ENCODE peak calls at places on chromosomes 1 and 21, in seven cellular contexts. B is choroid plexus epithelial cell, O is heart right ventricle, Z is AG04450, X is PC-9, M is pancreas, S is foreskin fibroblast. N is an unnamed sample.

GRCh38 chr1:36467708-36468455 is 3.7 kb upstream of the MRPS15 start:
- DNase-seq in B (no peak), O (no peak), Z (no peak), X (no peak), M (no peak), S (no peak), N (no peak)

GRCh38 chr1:32201011-32201855 is 838 bp downstream of the CCDC28B start:
- DNase-seq in B (peak), O (peak), Z (no peak), X (no peak), M (peak), S (peak), N (no peak)

GRCh38 chr1:63946866-63947491 is 173.2 kb downstream of the ROR1 start:
- DNase-seq in B (peak), O (peak), Z (no peak), X (no peak), M (peak), S (peak), N (no peak)

GRCh38 chr1:13728104-13728503 is 28.1 kb downstream of the PRDM2 start:
- DNase-seq in B (no peak), O (no peak), Z (no peak), X (no peak), M (no peak), S (no peak), N (no peak)

GRCh38 chr1:65946960-65947359 is 154.3 kb downstream of the PDE4B start:
- DNase-seq in B (no peak), O (no peak), Z (no peak), X (no peak), M (no peak), S (peak), N (no peak)

GRCh38 chr1:118947790-118948189 is 40.4 kb downstream of the TBX15 start:
- DNase-seq in B (peak), O (no peak), Z (no peak), X (no peak), M (no peak), S (peak), N (no peak)

GRCh38 chr1:172779501-172779900 is 120.6 kb downstream of the FASLG start:
- DNase-seq in B (peak), O (no peak), Z (no peak), X (no peak), M (no peak), S (peak), N (no peak)

GRCh38 chr1:65830306-65830705 is 37.6 kb downstream of the PDE4B start:
- DNase-seq in B (no peak), O (no peak), Z (no peak), X (no peak), M (no peak), S (no peak), N (no peak)

GRCh38 chr1:206685749-206686485 is 1.2 kb downstream of the MAPKAPK2 start:
- DNase-seq in B (peak), O (peak), Z (no peak), X (peak), M (peak), S (peak), N (no peak)

GRCh38 chr21:41360072-41360821 is 1.6 kb upstream of the MX2 start:
- DNase-seq in B (peak), O (no peak), Z (peak), X (no peak), M (peak), S (peak), N (no peak)

GRCh38 chr1:153532161-153532560 is 3.6 kb downstream of the S100A6 start:
- DNase-seq in B (no peak), O (no peak), Z (no peak), X (no peak), M (no peak), S (peak), N (no peak)

GRCh38 chr21:39676054-39676771 is 63.5 kb downstream of the B3GALT5 start:
- DNase-seq in B (peak), O (no peak), Z (no peak), X (no peak), M (no peak), S (peak), N (peak)
- TF ChIP-seq CTCF in B (peak), O (no peak), Z (no peak), X (no peak), M (no peak), S (no peak), N (no peak)

DNA sequence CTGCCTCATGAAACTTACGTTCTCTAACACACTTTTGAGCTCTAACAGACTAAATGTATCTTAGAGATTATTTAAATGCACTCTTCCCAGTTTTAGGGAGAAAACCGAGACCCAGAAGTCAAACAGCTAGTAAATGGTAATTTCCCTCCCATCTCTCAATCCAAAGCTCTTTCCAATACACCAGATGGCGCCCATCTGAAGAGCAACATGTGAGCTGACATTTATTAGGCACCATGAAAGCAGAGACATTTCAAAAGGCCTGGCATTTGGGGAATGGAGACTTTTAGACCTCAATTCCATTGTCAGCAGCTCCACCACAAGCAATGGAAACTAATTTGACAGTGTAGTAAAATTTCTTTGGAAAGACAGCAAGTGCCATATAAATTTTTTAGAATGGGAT is 191.4 kb downstream of the DAB1 start:
- DNase-seq in B (peak), O (no peak), Z (no peak), X (no peak), M (no peak), S (no peak), N (no peak)
- TF ChIP-seq CTCF in B (peak), O (no peak), Z (peak), X (no peak), M (no peak), S (no peak), N (no peak)

DNA sequence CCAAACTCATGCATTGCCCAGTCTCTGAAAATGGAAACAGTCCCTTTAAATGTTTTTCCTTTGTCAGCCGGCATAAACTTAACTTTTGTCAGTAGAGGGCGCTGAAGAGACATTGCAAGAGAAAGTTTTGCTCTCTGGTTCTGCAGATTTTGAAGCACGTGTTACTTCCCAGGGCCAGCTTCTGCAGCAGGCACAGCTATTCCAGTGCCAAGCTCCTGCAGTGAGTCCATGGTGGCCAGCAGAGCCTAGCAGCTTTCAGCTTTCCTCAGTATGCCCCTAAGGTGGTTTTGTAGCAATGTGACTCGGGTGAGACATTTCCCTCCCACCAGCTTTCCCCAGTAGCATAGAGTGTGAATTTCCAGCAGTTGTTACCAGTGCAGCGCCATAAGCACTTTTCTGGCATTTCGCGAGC is 2.6 kb upstream of the IFI44L start:
- DNase-seq in B (peak), O (peak), Z (peak), X (peak), M (peak), S (peak), N (peak)
- TF ChIP-seq CTCF in B (peak), O (peak), Z (peak), X (peak), M (peak), S (peak), N (peak)

DNA sequence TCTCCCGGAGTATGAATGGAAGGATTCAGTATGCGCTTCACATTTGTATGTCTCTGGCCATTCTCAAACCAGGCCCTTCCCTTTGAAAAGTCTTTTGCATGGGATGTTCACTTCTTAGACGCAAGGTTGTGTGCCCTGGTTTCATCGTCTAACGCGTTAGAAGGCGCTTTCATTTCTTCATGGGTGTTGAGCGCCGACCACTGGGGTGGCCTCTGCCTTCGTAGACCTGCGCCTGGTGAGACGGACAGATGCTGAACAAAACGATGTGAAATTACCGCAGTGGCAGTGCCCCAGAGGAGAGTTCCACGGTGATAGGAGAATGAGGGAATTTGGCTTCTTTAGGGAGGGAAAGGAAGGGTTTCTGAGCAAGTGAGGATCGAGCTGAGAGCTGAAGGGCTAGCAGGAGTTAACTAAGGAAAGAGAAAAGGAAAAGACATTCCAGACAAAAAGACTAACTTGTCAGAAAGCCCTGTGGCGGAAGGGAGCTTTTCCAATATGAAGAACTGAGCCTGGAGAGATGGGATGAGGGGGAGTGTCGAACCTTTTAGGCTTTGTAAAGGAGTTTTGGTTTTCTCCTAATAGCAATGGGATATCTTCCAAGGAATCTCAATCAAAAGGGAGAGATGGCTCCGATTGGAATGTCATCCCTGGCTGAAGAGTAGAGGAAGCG is 904 bp downstream of the GGPS1 start:
- DNase-seq in B (peak), O (no peak), Z (no peak), X (peak), M (peak), S (peak), N (peak)
- TF ChIP-seq CTCF in B (peak), O (no peak), Z (no peak), X (peak), M (no peak), S (no peak), N (peak)